ENCODE peak calls at places on chromosomes 2 and 18, in six cellular contexts. Y is uterus, K is IMR-90, F is H54, C is transverse colon, J is Peyer's patch. O is an unnamed sample.

GRCh38 chr2:231359948-231360347 is 35.6 kb upstream of the B3GNT7 start:
- DNase-seq in Y (no peak), K (no peak), F (no peak), C (peak; percentile 6), J (no peak), O (no peak)

GRCh38 chr2:197674060-197674459 is 1.3 kb downstream of the RFTN2 start:
- DNase-seq in Y (no peak), K (no peak), F (no peak), C (no peak), J (no peak), O (no peak)

GRCh38 chr2:6932833-6933232 is 15.6 kb downstream of the RNF144A start:
- DNase-seq in Y (no peak), K (no peak), F (no peak), C (no peak), J (no peak), O (no peak)

GRCh38 chr2:61535449-61535848 is 2.7 kb downstream of the XPO1 start:
- DNase-seq in Y (no peak), K (no peak), F (no peak), C (no peak), J (no peak), O (no peak)

GRCh38 chr2:205435970-205436369 is 246.3 kb upstream of the NRP2 start:
- DNase-seq in Y (no peak), K (peak; percentile 35), F (no peak), C (no peak), J (no peak), O (no peak)

GRCh38 chr2:122412360-122412759 is 656.9 kb downstream of the TSN start:
- DNase-seq in Y (no peak), K (no peak), F (no peak), C (no peak), J (no peak), O (no peak)

GRCh38 chr2:202432776-202433175 is 56.6 kb downstream of the BMPR2 start:
- DNase-seq in Y (no peak), K (no peak), F (no peak), C (no peak), J (no peak), O (no peak)

GRCh38 chr2:205198130-205198505 is 484.2 kb upstream of the NRP2 start:
- DNase-seq in Y (peak; percentile 20), K (peak; percentile 88), F (peak; percentile 9), C (no peak), J (no peak), O (no peak)

GRCh38 chr2:126752876-126753275 is 96.9 kb downstream of the GYPC start:
- DNase-seq in Y (no peak), K (no peak), F (no peak), C (no peak), J (no peak), O (no peak)

GRCh38 chr2:177265834-177266817 is 1.6 kb upstream of the NFE2L2 start:
- DNase-seq in Y (no peak), K (peak; percentile 46), F (no peak), C (no peak), J (no peak), O (no peak)

GRCh38 chr18:10536270-10536669 is 10.4 kb downstream of the NAPG start:
- DNase-seq in Y (no peak), K (peak; percentile 44), F (no peak), C (no peak), J (no peak), O (no peak)

GRCh38 chr2:30235008-30235655 is 3.8 kb downstream of the LBH start:
- DNase-seq in Y (no peak), K (peak; percentile 60), F (no peak), C (no peak), J (no peak), O (no peak)

GRCh38 chr2:186716004-186716403 is 22.1 kb downstream of the FAM171B start:
- DNase-seq in Y (no peak), K (no peak), F (no peak), C (no peak), J (no peak), O (no peak)

GRCh38 chr18:36175481-36175880 is 11.8 kb upstream of the MOCOS start:
- DNase-seq in Y (no peak), K (no peak), F (no peak), C (no peak), J (no peak), O (no peak)

GRCh38 chr2:182733572-182733971 is 17.5 kb downstream of the DNAJC10 start:
- DNase-seq in Y (no peak), K (no peak), F (no peak), C (no peak), J (no peak), O (no peak)

GRCh38 chr2:36973320-36973719 is 7.0 kb upstream of the STRN start:
- DNase-seq in Y (no peak), K (no peak), F (no peak), C (no peak), J (no peak), O (no peak)

GRCh38 chr2:68253211-68254068 is 1.1 kb upstream of the PPP3R1 start:
- DNase-seq in Y (no peak), K (peak; percentile 30), F (no peak), C (peak; percentile 13), J (no peak), O (no peak)

GRCh38 chr18:24878289-24878688 is 417.9 kb downstream of the HRH4 start:
- DNase-seq in Y (no peak), K (peak; percentile 64), F (no peak), C (no peak), J (no peak), O (no peak)

GRCh38 chr2:191078165-191078867 is 64.3 kb upstream of the STAT1 start:
- DNase-seq in Y (no peak), K (no peak), F (no peak), C (no peak), J (no peak), O (no peak)

GRCh38 chr2:172893111-172893510 is 157.5 kb downstream of the RAPGEF4 start:
- DNase-seq in Y (no peak), K (no peak), F (no peak), C (no peak), J (no peak), O (no peak)

GRCh38 chr2:14960686-14961324 is 328.3 kb downstream of the LRATD1 start:
- DNase-seq in Y (no peak), K (no peak), F (no peak), C (no peak), J (no peak), O (no peak)

GRCh38 chr2:71299507-71299906 is 32.1 kb upstream of the ZNF638 start:
- DNase-seq in Y (no peak), K (peak; percentile 36), F (no peak), C (no peak), J (no peak), O (no peak)

GRCh38 chr2:207166349-207167128 is 791 bp upstream of the KLF7 start:
- DNase-seq in Y (peak; percentile 83), K (peak; percentile 81), F (peak; percentile 58), C (peak; percentile 69), J (peak; percentile 88), O (peak; percentile 48)

GRCh38 chr2:126527836-126528490 is 128.0 kb upstream of the GYPC start:
- DNase-seq in Y (peak; percentile 64), K (peak; percentile 58), F (peak; percentile 10), C (peak; percentile 71), J (no peak), O (peak; percentile 16)

GRCh38 chr18:29012874-29013273 is 835.9 kb upstream of the CDH2 start:
- DNase-seq in Y (no peak), K (no peak), F (no peak), C (no peak), J (no peak), O (no peak)

GRCh38 chr2:207750315-207750714 is 19.4 kb downstream of the FZD5 start:
- DNase-seq in Y (no peak), K (no peak), F (no peak), C (no peak), J (no peak), O (no peak)

GRCh38 chr18:62088146-62088545 is 98.7 kb downstream of the PIGN start:
- DNase-seq in Y (no peak), K (no peak), F (no peak), C (no peak), J (no peak), O (no peak)

GRCh38 chr2:137964066-137964858 is at the start of gene HNMT:
- DNase-seq in Y (peak; percentile 29), K (peak; percentile 55), F (peak; percentile 11), C (peak; percentile 64), J (peak; percentile 66), O (no peak)
- TF ChIP-seq POLR2A in Y (peak; percentile 26), K (no peak), F (no peak), C (peak; percentile 46), J (peak; percentile 38), O (no peak)

GRCh38 chr2:63841254-63842022 is at the start of gene UGP2:
- DNase-seq in Y (peak; percentile 91), K (peak; percentile 92), F (peak; percentile 63), C (peak; percentile 94), J (peak; percentile 91), O (peak; percentile 52)
- TF ChIP-seq POLR2A in Y (peak; percentile 67), K (peak; percentile 93), F (peak; percentile 55), C (peak; percentile 95), J (peak; percentile 85), O (peak; percentile 60)

DNA sequence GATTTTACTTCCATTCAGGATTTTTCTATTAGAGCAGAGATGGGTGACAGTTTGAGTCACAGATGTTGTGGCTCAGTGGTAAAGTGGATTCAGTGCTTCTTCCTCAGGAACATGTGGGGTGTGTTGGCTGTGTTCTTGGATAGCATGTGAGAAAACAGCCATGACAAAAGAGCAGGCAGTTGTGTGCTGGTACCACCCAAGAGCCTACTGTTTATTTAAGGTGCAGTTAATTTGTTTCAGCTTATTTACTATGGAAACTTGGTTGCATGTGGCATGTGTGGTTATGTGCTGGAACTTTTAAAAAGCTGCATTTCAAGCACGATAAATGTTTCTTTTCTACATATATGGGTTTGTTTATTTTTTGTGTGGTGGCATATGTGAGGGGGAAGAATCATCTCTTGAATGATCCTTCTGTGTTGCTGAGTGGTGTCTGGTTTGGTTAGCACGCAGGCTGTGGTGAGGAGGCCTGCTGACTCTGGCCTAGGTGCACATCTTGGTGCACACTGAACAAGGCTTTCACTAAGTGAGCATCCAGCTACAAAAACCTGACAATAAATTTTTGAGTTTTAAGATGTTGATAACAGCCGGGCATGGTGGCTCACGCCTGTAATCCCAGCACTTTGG is 67.3 kb downstream of the SPTBN1 start:
- DNase-seq in Y (no peak), K (no peak), F (no peak), C (no peak), J (no peak), O (no peak)
- TF ChIP-seq POLR2A in Y (no peak), K (no peak), F (no peak), C (no peak), J (no peak), O (no peak)

DNA sequence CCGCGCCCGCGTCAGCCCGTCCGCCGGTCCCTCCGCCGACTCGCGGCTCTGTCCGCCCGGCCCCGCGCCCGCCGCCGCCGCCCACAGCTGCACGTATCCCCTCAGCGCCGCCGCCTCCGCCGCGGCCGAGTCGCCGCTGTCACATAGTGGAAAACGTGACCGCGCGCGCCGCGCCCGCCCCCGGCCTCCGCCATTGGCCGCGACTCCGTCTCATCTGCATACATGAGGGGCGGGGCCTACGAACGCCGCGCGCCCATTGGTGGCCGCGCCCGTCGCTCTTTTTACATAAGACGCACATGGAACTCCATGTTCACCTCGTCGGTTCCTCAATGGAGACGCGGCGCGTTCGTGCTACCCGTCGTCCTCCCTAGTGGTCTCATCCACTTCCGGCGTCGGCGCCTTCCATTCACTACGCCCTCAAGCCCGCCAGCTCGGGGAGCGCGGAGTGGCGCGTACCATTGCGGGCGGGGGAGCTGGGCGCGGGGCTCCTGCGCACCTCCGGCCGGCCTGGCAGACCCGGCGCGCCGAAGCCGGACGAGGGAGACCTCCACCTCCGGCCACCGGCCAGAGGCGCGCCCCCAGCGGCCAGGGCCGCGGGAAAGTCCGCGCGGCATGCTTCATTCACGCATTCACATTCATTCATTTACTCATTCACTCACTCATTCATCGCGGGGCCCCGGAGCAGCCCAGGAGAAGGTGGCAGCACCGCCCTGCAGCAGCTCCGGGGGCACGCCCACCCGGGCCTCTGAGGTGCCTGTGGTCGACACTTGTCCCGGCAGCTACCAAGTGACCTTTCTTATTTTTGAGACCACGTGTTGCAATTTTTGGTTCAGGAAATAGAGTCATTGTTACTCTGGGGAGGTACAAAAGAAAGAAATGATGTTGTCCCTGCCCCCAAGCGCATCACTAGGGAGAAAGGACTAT is 502 bp upstream of the PER2 start:
- DNase-seq in Y (peak; percentile 99), K (peak; percentile 99), F (peak; percentile 92), C (peak; percentile 99), J (peak; percentile 98), O (peak; percentile 89)
- TF ChIP-seq POLR2A in Y (peak; percentile 98), K (peak; percentile 76), F (peak; percentile 43), C (peak; percentile 88), J (peak; percentile 73), O (peak; percentile 76)

O was measured in GM12892.